ENCODE peak calls at places on chromosomes 12 and 14, in five cellular contexts. One of them, this sample, is unnamed.

GRCh38 chr14:98906123-98906995 is 365.6 kb downstream of the BCL11B start:
- DNase-seq in mesothelial cell of epicardium: peak
- DNase-seq in Peyer's patch: no peak
- DNase-seq in KG1: no peak
- DNase-seq in activated effector memory CD4-positive, alpha-beta T cell treated with anti-CD3 and anti-CD28 coated beads, Interleukin-2, amount 50 U/mL, for 16 hours: no peak
- DNase-seq in this sample: no peak

GRCh38 chr14:59600211-59600945 is 23.8 kb upstream of the CCDC175 start:
- DNase-seq in KG1: no peak
- DNase-seq in Peyer's patch: no peak
- DNase-seq in activated effector memory CD4-positive, alpha-beta T cell treated with anti-CD3 and anti-CD28 coated beads, Interleukin-2, amount 50 U/mL, for 16 hours: no peak
- DNase-seq in mesothelial cell of epicardium: no peak
- DNase-seq in this sample: no peak

GRCh38 chr12:1870086-1870485 is 48.4 kb downstream of the CACNA2D4 start:
- DNase-seq in mesothelial cell of epicardium: no peak
- DNase-seq in KG1: no peak
- DNase-seq in Peyer's patch: no peak
- DNase-seq in activated effector memory CD4-positive, alpha-beta T cell treated with anti-CD3 and anti-CD28 coated beads, Interleukin-2, amount 50 U/mL, for 16 hours: no peak
- DNase-seq in this sample: no peak

GRCh38 chr12:7076493-7076892 is 15.8 kb downstream of the C1R start:
- DNase-seq in Peyer's patch: no peak
- DNase-seq in activated effector memory CD4-positive, alpha-beta T cell treated with anti-CD3 and anti-CD28 coated beads, Interleukin-2, amount 50 U/mL, for 16 hours: no peak
- DNase-seq in KG1: no peak
- DNase-seq in mesothelial cell of epicardium: no peak
- DNase-seq in this sample: no peak

GRCh38 chr12:7150841-7151240 is 20.7 kb downstream of the CLSTN3 start:
- DNase-seq in activated effector memory CD4-positive, alpha-beta T cell treated with anti-CD3 and anti-CD28 coated beads, Interleukin-2, amount 50 U/mL, for 16 hours: no peak
- DNase-seq in Peyer's patch: no peak
- DNase-seq in KG1: no peak
- DNase-seq in mesothelial cell of epicardium: no peak
- DNase-seq in this sample: no peak

GRCh38 chr12:90959538-90960139 is 4.7 kb upstream of the CCER1 start:
- DNase-seq in activated effector memory CD4-positive, alpha-beta T cell treated with anti-CD3 and anti-CD28 coated beads, Interleukin-2, amount 50 U/mL, for 16 hours: no peak
- DNase-seq in KG1: peak
- DNase-seq in mesothelial cell of epicardium: no peak
- DNase-seq in Peyer's patch: no peak
- DNase-seq in this sample: peak

GRCh38 chr12:44812062-44812461 is 64.1 kb downstream of the NELL2 start:
- DNase-seq in Peyer's patch: no peak
- DNase-seq in activated effector memory CD4-positive, alpha-beta T cell treated with anti-CD3 and anti-CD28 coated beads, Interleukin-2, amount 50 U/mL, for 16 hours: no peak
- DNase-seq in KG1: no peak
- DNase-seq in mesothelial cell of epicardium: no peak
- DNase-seq in this sample: peak

GRCh38 chr12:84408936-84409335 is 503.7 kb downstream of the SLC6A15 start:
- DNase-seq in Peyer's patch: no peak
- DNase-seq in KG1: no peak
- DNase-seq in activated effector memory CD4-positive, alpha-beta T cell treated with anti-CD3 and anti-CD28 coated beads, Interleukin-2, amount 50 U/mL, for 16 hours: no peak
- DNase-seq in mesothelial cell of epicardium: no peak
- DNase-seq in this sample: no peak

GRCh38 chr12:66247741-66248140 is 54.6 kb upstream of the HELB start:
- DNase-seq in activated effector memory CD4-positive, alpha-beta T cell treated with anti-CD3 and anti-CD28 coated beads, Interleukin-2, amount 50 U/mL, for 16 hours: no peak
- DNase-seq in Peyer's patch: no peak
- DNase-seq in KG1: no peak
- DNase-seq in mesothelial cell of epicardium: no peak
- DNase-seq in this sample: no peak

GRCh38 chr14:92863281-92863680 is 59.7 kb upstream of the CHGA start:
- DNase-seq in activated effector memory CD4-positive, alpha-beta T cell treated with anti-CD3 and anti-CD28 coated beads, Interleukin-2, amount 50 U/mL, for 16 hours: no peak
- DNase-seq in KG1: no peak
- DNase-seq in mesothelial cell of epicardium: no peak
- DNase-seq in Peyer's patch: no peak
- DNase-seq in this sample: peak

GRCh38 chr14:100268591-100269207 is 29.8 kb downstream of the YY1 start:
- DNase-seq in mesothelial cell of epicardium: no peak
- DNase-seq in activated effector memory CD4-positive, alpha-beta T cell treated with anti-CD3 and anti-CD28 coated beads, Interleukin-2, amount 50 U/mL, for 16 hours: no peak
- DNase-seq in Peyer's patch: no peak
- DNase-seq in KG1: no peak
- DNase-seq in this sample: no peak

GRCh38 chr12:102631274-102631673 is 150.9 kb upstream of the IGF1 start:
- DNase-seq in mesothelial cell of epicardium: no peak
- DNase-seq in Peyer's patch: no peak
- DNase-seq in KG1: no peak
- DNase-seq in activated effector memory CD4-positive, alpha-beta T cell treated with anti-CD3 and anti-CD28 coated beads, Interleukin-2, amount 50 U/mL, for 16 hours: no peak
- DNase-seq in this sample: no peak

GRCh38 chr14:35332517-35333346 is 40.5 kb downstream of the PSMA6 start:
- DNase-seq in Peyer's patch: peak
- DNase-seq in KG1: no peak
- DNase-seq in mesothelial cell of epicardium: no peak
- DNase-seq in activated effector memory CD4-positive, alpha-beta T cell treated with anti-CD3 and anti-CD28 coated beads, Interleukin-2, amount 50 U/mL, for 16 hours: peak
- DNase-seq in this sample: peak

GRCh38 chr14:81344461-81345160 is 55.5 kb downstream of the STON2 start:
- DNase-seq in Peyer's patch: no peak
- DNase-seq in mesothelial cell of epicardium: no peak
- DNase-seq in activated effector memory CD4-positive, alpha-beta T cell treated with anti-CD3 and anti-CD28 coated beads, Interleukin-2, amount 50 U/mL, for 16 hours: no peak
- DNase-seq in KG1: no peak
- DNase-seq in this sample: no peak

GRCh38 chr12:106098691-106099200 is 40.0 kb downstream of the NUAK1 start:
- DNase-seq in activated effector memory CD4-positive, alpha-beta T cell treated with anti-CD3 and anti-CD28 coated beads, Interleukin-2, amount 50 U/mL, for 16 hours: no peak
- DNase-seq in mesothelial cell of epicardium: no peak
- DNase-seq in KG1: no peak
- DNase-seq in Peyer's patch: no peak
- DNase-seq in this sample: no peak

GRCh38 chr12:7450667-7451066 is 6.7 kb upstream of the CD163L1 start:
- DNase-seq in mesothelial cell of epicardium: no peak
- DNase-seq in Peyer's patch: no peak
- DNase-seq in activated effector memory CD4-positive, alpha-beta T cell treated with anti-CD3 and anti-CD28 coated beads, Interleukin-2, amount 50 U/mL, for 16 hours: no peak
- DNase-seq in KG1: no peak
- DNase-seq in this sample: no peak

GRCh38 chr12:873954-874353 is 75.5 kb downstream of the RAD52 start:
- DNase-seq in Peyer's patch: no peak
- DNase-seq in activated effector memory CD4-positive, alpha-beta T cell treated with anti-CD3 and anti-CD28 coated beads, Interleukin-2, amount 50 U/mL, for 16 hours: no peak
- DNase-seq in mesothelial cell of epicardium: no peak
- DNase-seq in KG1: no peak
- DNase-seq in this sample: no peak

GRCh38 chr14:30906752-30907658 is 32.6 kb downstream of the COCH start:
- DNase-seq in KG1: no peak
- DNase-seq in activated effector memory CD4-positive, alpha-beta T cell treated with anti-CD3 and anti-CD28 coated beads, Interleukin-2, amount 50 U/mL, for 16 hours: no peak
- DNase-seq in mesothelial cell of epicardium: no peak
- DNase-seq in Peyer's patch: no peak
- DNase-seq in this sample: peak

GRCh38 chr12:52524241-52524897 is 4.2 kb upstream of the KRT5 start:
- DNase-seq in activated effector memory CD4-positive, alpha-beta T cell treated with anti-CD3 and anti-CD28 coated beads, Interleukin-2, amount 50 U/mL, for 16 hours: peak
- DNase-seq in mesothelial cell of epicardium: peak
- DNase-seq in KG1: no peak
- DNase-seq in Peyer's patch: no peak
- DNase-seq in this sample: no peak

GRCh38 chr12:74538491-74539258 is 1.0 kb downstream of the ATXN7L3B start:
- DNase-seq in activated effector memory CD4-positive, alpha-beta T cell treated with anti-CD3 and anti-CD28 coated beads, Interleukin-2, amount 50 U/mL, for 16 hours: peak
- DNase-seq in mesothelial cell of epicardium: no peak
- DNase-seq in Peyer's patch: no peak
- DNase-seq in KG1: peak
- DNase-seq in this sample: no peak

GRCh38 chr12:88188180-88188579 is 46.1 kb downstream of the TMTC3 start:
- DNase-seq in activated effector memory CD4-positive, alpha-beta T cell treated with anti-CD3 and anti-CD28 coated beads, Interleukin-2, amount 50 U/mL, for 16 hours: no peak
- DNase-seq in KG1: no peak
- DNase-seq in mesothelial cell of epicardium: no peak
- DNase-seq in Peyer's patch: no peak
- DNase-seq in this sample: no peak

GRCh38 chr14:23881292-23881691 is 72.3 kb upstream of the DHRS4 start:
- DNase-seq in Peyer's patch: no peak
- DNase-seq in mesothelial cell of epicardium: no peak
- DNase-seq in activated effector memory CD4-positive, alpha-beta T cell treated with anti-CD3 and anti-CD28 coated beads, Interleukin-2, amount 50 U/mL, for 16 hours: no peak
- DNase-seq in KG1: no peak
- DNase-seq in this sample: no peak

GRCh38 chr14:68910540-68910939 is 68.6 kb downstream of the ACTN1 start:
- DNase-seq in KG1: no peak
- DNase-seq in activated effector memory CD4-positive, alpha-beta T cell treated with anti-CD3 and anti-CD28 coated beads, Interleukin-2, amount 50 U/mL, for 16 hours: no peak
- DNase-seq in mesothelial cell of epicardium: no peak
- DNase-seq in Peyer's patch: peak
- DNase-seq in this sample: no peak

GRCh38 chr14:96037891-96038557 is 1.1 kb upstream of the C14orf132 start:
- DNase-seq in KG1: no peak
- DNase-seq in Peyer's patch: no peak
- DNase-seq in activated effector memory CD4-positive, alpha-beta T cell treated with anti-CD3 and anti-CD28 coated beads, Interleukin-2, amount 50 U/mL, for 16 hours: no peak
- DNase-seq in mesothelial cell of epicardium: no peak
- DNase-seq in this sample: no peak

GRCh38 chr12:102298022-102298421 is 100.4 kb upstream of the PMCH start:
- DNase-seq in Peyer's patch: no peak
- DNase-seq in activated effector memory CD4-positive, alpha-beta T cell treated with anti-CD3 and anti-CD28 coated beads, Interleukin-2, amount 50 U/mL, for 16 hours: no peak
- DNase-seq in mesothelial cell of epicardium: no peak
- DNase-seq in KG1: no peak
- DNase-seq in this sample: no peak

GRCh38 chr12:128829870-128830504 is 6.2 kb upstream of the SLC15A4 start:
- DNase-seq in activated effector memory CD4-positive, alpha-beta T cell treated with anti-CD3 and anti-CD28 coated beads, Interleukin-2, amount 50 U/mL, for 16 hours: no peak
- DNase-seq in KG1: no peak
- DNase-seq in mesothelial cell of epicardium: no peak
- DNase-seq in Peyer's patch: no peak
- DNase-seq in this sample: no peak

GRCh38 chr14:71371711-71372396 is 464.6 kb downstream of the PCNX1 start:
- DNase-seq in mesothelial cell of epicardium: no peak
- DNase-seq in Peyer's patch: no peak
- DNase-seq in KG1: no peak
- DNase-seq in activated effector memory CD4-positive, alpha-beta T cell treated with anti-CD3 and anti-CD28 coated beads, Interleukin-2, amount 50 U/mL, for 16 hours: no peak
- DNase-seq in this sample: no peak

GRCh38 chr12:97159397-97159796 is 252.3 kb downstream of the NEDD1 start:
- DNase-seq in activated effector memory CD4-positive, alpha-beta T cell treated with anti-CD3 and anti-CD28 coated beads, Interleukin-2, amount 50 U/mL, for 16 hours: no peak
- DNase-seq in KG1: no peak
- DNase-seq in Peyer's patch: no peak
- DNase-seq in mesothelial cell of epicardium: no peak
- DNase-seq in this sample: peak

GRCh38 chr14:81001447-81001846 is 46.0 kb downstream of the TSHR start:
- DNase-seq in activated effector memory CD4-positive, alpha-beta T cell treated with anti-CD3 and anti-CD28 coated beads, Interleukin-2, amount 50 U/mL, for 16 hours: no peak
- DNase-seq in Peyer's patch: no peak
- DNase-seq in KG1: no peak
- DNase-seq in mesothelial cell of epicardium: no peak
- DNase-seq in this sample: no peak

GRCh38 chr12:110371408-110372055 is 32.0 kb downstream of the ANAPC7 start:
- DNase-seq in Peyer's patch: no peak
- DNase-seq in KG1: no peak
- DNase-seq in activated effector memory CD4-positive, alpha-beta T cell treated with anti-CD3 and anti-CD28 coated beads, Interleukin-2, amount 50 U/mL, for 16 hours: peak
- DNase-seq in mesothelial cell of epicardium: no peak
- DNase-seq in this sample: no peak

GRCh38 chr12:121799842-121800693 is 3.7 kb upstream of the SETD1B start:
- DNase-seq in activated effector memory CD4-positive, alpha-beta T cell treated with anti-CD3 and anti-CD28 coated beads, Interleukin-2, amount 50 U/mL, for 16 hours: peak
- DNase-seq in mesothelial cell of epicardium: peak
- DNase-seq in Peyer's patch: peak
- DNase-seq in KG1: peak
- DNase-seq in this sample: peak

GRCh38 chr14:89503458-89503996 is 86.5 kb upstream of the FOXN3 start:
- DNase-seq in Peyer's patch: no peak
- DNase-seq in mesothelial cell of epicardium: no peak
- DNase-seq in KG1: no peak
- DNase-seq in activated effector memory CD4-positive, alpha-beta T cell treated with anti-CD3 and anti-CD28 coated beads, Interleukin-2, amount 50 U/mL, for 16 hours: no peak
- DNase-seq in this sample: no peak

GRCh38 chr12:51217133-51217967 is 512 bp downstream of the POU6F1 start:
- DNase-seq in activated effector memory CD4-positive, alpha-beta T cell treated with anti-CD3 and anti-CD28 coated beads, Interleukin-2, amount 50 U/mL, for 16 hours: peak
- DNase-seq in mesothelial cell of epicardium: peak
- DNase-seq in KG1: no peak
- DNase-seq in Peyer's patch: peak
- DNase-seq in this sample: no peak

GRCh38 chr12:9906888-9907287 is 25.3 kb downstream of the CLEC2A start:
- DNase-seq in activated effector memory CD4-positive, alpha-beta T cell treated with anti-CD3 and anti-CD28 coated beads, Interleukin-2, amount 50 U/mL, for 16 hours: no peak
- DNase-seq in KG1: no peak
- DNase-seq in Peyer's patch: no peak
- DNase-seq in mesothelial cell of epicardium: no peak
- DNase-seq in this sample: no peak

GRCh38 chr12:47935196-47935595 is 28.2 kb upstream of the TMEM106C start:
- DNase-seq in mesothelial cell of epicardium: no peak
- DNase-seq in activated effector memory CD4-positive, alpha-beta T cell treated with anti-CD3 and anti-CD28 coated beads, Interleukin-2, amount 50 U/mL, for 16 hours: peak
- DNase-seq in Peyer's patch: no peak
- DNase-seq in KG1: no peak
- DNase-seq in this sample: peak

GRCh38 chr12:29148065-29148957 is 767 bp upstream of the FAR2 start:
- DNase-seq in Peyer's patch: peak
- DNase-seq in activated effector memory CD4-positive, alpha-beta T cell treated with anti-CD3 and anti-CD28 coated beads, Interleukin-2, amount 50 U/mL, for 16 hours: peak
- DNase-seq in mesothelial cell of epicardium: no peak
- DNase-seq in KG1: no peak
- DNase-seq in this sample: no peak